ENCODE peak calls at places on chromosomes 2 and 18, in ten cellular contexts. F is left ventricle myocardium superior; P is ACHN; L is mesenchymal stem cell; B is Peyer's patch; N is brain microvascular endothelial cell; C is NCI-H1417; O is stimulated activated CD4-positive, alpha-beta T cell treated with anti-CD3 and anti-CD28 coated beads, Interleukin-2, amount 100 ng/mL, for 24 hours; A is NCI-H82; E is hepatic stellate cell. R is an unnamed sample.

GRCh38 chr18:52572036-52572750 is 232.2 kb downstream of the DCC start:
- DNase-seq in C (no peak), N (no peak), L (no peak), E (no peak), O (no peak), B (no peak), P (no peak), F (no peak), A (no peak), R (no peak)

GRCh38 chr2:232228332-232228731 is 150.2 kb upstream of the ALPP start:
- DNase-seq in L (no peak), F (no peak), C (no peak), B (no peak), N (no peak), O (no peak), E (no peak), A (no peak), P (no peak), R (no peak)

GRCh38 chr2:235864746-235865535 is 303.2 kb downstream of the GBX2 start:
- DNase-seq in P (no peak), O (no peak), L (no peak), F (no peak), N (no peak), C (no peak), B (no peak), A (peak; percentile 85), E (no peak), R (no peak)

GRCh38 chr2:119932809-119933208 is 80.1 kb upstream of the EPB41L5 start:
- DNase-seq in E (no peak), B (no peak), C (no peak), P (no peak), O (no peak), N (no peak), F (no peak), A (no peak), L (no peak), R (no peak)

GRCh38 chr2:232598293-232598692 is 35.1 kb upstream of the EFHD1 start:
- DNase-seq in L (no peak), A (no peak), N (no peak), C (no peak), E (no peak), F (no peak), P (no peak), O (no peak), B (no peak), R (no peak)

GRCh38 chr2:173353556-173353955 is 1.1 kb upstream of the CDCA7 start:
- DNase-seq in B (no peak), L (no peak), N (no peak), A (peak; percentile 61), E (no peak), C (no peak), P (no peak), F (no peak), O (no peak), R (no peak)

GRCh38 chr18:79460445-79461300 is 64.9 kb downstream of the NFATC1 start:
- DNase-seq in B (peak; percentile 76), L (no peak), E (no peak), C (no peak), A (no peak), N (no peak), F (no peak), O (no peak), P (no peak), R (no peak)

GRCh38 chr2:187198136-187198535 is 249.9 kb downstream of the CALCRL start:
- DNase-seq in N (no peak), C (no peak), F (no peak), L (no peak), B (no peak), A (no peak), O (no peak), E (no peak), P (no peak), R (no peak)

GRCh38 chr2:42390401-42390969 is 29.5 kb upstream of the COX7A2L start:
- DNase-seq in B (no peak), A (no peak), F (no peak), P (no peak), E (no peak), L (no peak), C (no peak), N (no peak), O (no peak), R (no peak)

GRCh38 chr2:158893057-158893456 is 75.4 kb upstream of the TANC1 start:
- DNase-seq in N (no peak), A (peak; percentile 86), L (no peak), F (no peak), B (no peak), E (peak; percentile 26), P (no peak), C (no peak), O (no peak), R (no peak)

GRCh38 chr2:71791501-71792135 is 338.3 kb downstream of the DYSF start:
- DNase-seq in B (no peak), N (no peak), A (no peak), O (peak; percentile 12), C (no peak), F (no peak), E (no peak), L (no peak), P (no peak), R (no peak)

GRCh38 chr2:1496394-1496821 is 83.1 kb downstream of the TPO start:
- DNase-seq in E (no peak), N (no peak), A (no peak), C (no peak), O (no peak), P (no peak), L (no peak), F (no peak), B (peak; percentile 13), R (no peak)

GRCh38 chr2:174711206-174711605 is 53.1 kb downstream of the CHRNA1 start:
- DNase-seq in A (no peak), C (no peak), P (no peak), L (peak; percentile 24), O (no peak), N (peak; percentile 43), F (no peak), B (no peak), E (peak; percentile 28), R (no peak)

GRCh38 chr2:113212245-113213060 is 38.7 kb downstream of the PSD4 start:
- DNase-seq in N (no peak), F (peak; percentile 67), E (no peak), C (peak; percentile 8), L (peak; percentile 21), A (no peak), P (no peak), B (no peak), O (no peak), R (no peak)

GRCh38 chr2:104406273-104406726 is 447.6 kb upstream of the POU3F3 start:
- DNase-seq in C (no peak), E (no peak), B (no peak), A (no peak), O (no peak), P (no peak), L (no peak), F (no peak), N (no peak), R (no peak)

GRCh38 chr2:100350661-100351185 is 28.4 kb upstream of the LONRF2 start:
- DNase-seq in P (peak; percentile 15), A (no peak), C (peak; percentile 12), N (no peak), L (no peak), B (no peak), E (no peak), O (no peak), F (no peak), R (no peak)

GRCh38 chr18:9055626-9056025 is 46.9 kb upstream of the NDUFV2 start:
- DNase-seq in B (no peak), L (no peak), E (no peak), F (no peak), C (no peak), O (no peak), A (no peak), P (no peak), N (no peak), R (no peak)

GRCh38 chr2:213806125-213806726 is 522.0 kb downstream of the SPAG16 start:
- DNase-seq in C (peak; percentile 1), F (no peak), O (no peak), N (no peak), E (no peak), P (peak; percentile 54), A (peak; percentile 59), L (peak; percentile 36), B (no peak), R (no peak)

GRCh38 chr2:190670182-190670946 is 21.5 kb downstream of the NAB1 start:
- DNase-seq in P (no peak), E (no peak), O (no peak), F (no peak), L (no peak), A (no peak), B (no peak), N (no peak), C (no peak), R (no peak)

GRCh38 chr2:196675963-196676362 is 36.4 kb downstream of the CCDC150 start:
- DNase-seq in E (no peak), A (no peak), O (no peak), L (no peak), B (no peak), C (no peak), F (no peak), N (no peak), P (no peak), R (no peak)

GRCh38 chr18:62618735-62619134 is 95.9 kb downstream of the ZCCHC2 start:
- DNase-seq in B (no peak), F (no peak), N (no peak), E (no peak), O (no peak), P (no peak), C (no peak), L (no peak), A (no peak), R (no peak)

GRCh38 chr2:39375917-39376316 is 61.2 kb downstream of the MAP4K3 start:
- DNase-seq in O (no peak), C (no peak), L (no peak), E (no peak), B (no peak), P (no peak), N (no peak), F (no peak), A (no peak), R (no peak)

GRCh38 chr2:241965931-241966412 is 96.4 kb downstream of the RTP5 start:
- DNase-seq in N (peak; percentile 98), C (peak; percentile 37), P (peak; percentile 99), A (peak; percentile 53), L (peak; percentile 99), O (peak; percentile 69), E (peak; percentile 96), B (peak; percentile 81), F (no peak), R (peak; percentile 85)

GRCh38 chr2:160630801-160631590 is 137.4 kb upstream of the RBMS1 start:
- DNase-seq in C (no peak), P (no peak), O (no peak), F (peak; percentile 35), E (no peak), A (no peak), L (peak; percentile 32), B (no peak), N (no peak), R (no peak)

GRCh38 chr2:188369365-188369764 is 77.7 kb downstream of the GULP1 start:
- DNase-seq in N (peak; percentile 65), L (peak; percentile 57), B (peak; percentile 58), O (no peak), C (peak; percentile 28), E (peak; percentile 49), P (peak; percentile 61), F (no peak), A (peak; percentile 82), R (no peak)